ENCODE peak calls at places on chromosomes 7 and 10, in eight cellular contexts. V is fibroblast of lung; T is AG04450; G is Panc1; F is neural progenitor cell; B is aorta; Z is naive thymus-derived CD4-positive, alpha-beta T cell; E is lower lobe of right lung. H is an unnamed sample.

GRCh38 chr10:114100848-114101741 is 57.4 kb downstream of the ADRB1 start:
- DNase-seq in V (peak; percentile 26), T (no peak), G (no peak), F (peak; percentile 59), B (peak; percentile 79), Z (no peak), E (no peak), H (peak; percentile 70)

GRCh38 chr7:3978839-3979238 is 677.8 kb downstream of the SDK1 start:
- DNase-seq in V (no peak), T (no peak), G (no peak), F (no peak), B (no peak), Z (no peak), E (no peak), H (no peak)

GRCh38 chr7:82435769-82436168 is 7.8 kb downstream of the CACNA2D1 start:
- DNase-seq in V (no peak), T (no peak), G (no peak), F (no peak), B (no peak), Z (no peak), E (no peak), H (no peak)

GRCh38 chr10:27446091-27446918 is 57.8 kb upstream of the RAB18 start:
- DNase-seq in V (peak; percentile 66), T (peak; percentile 10), G (no peak), F (peak; percentile 34), B (no peak), Z (peak; percentile 56), E (no peak), H (no peak)

GRCh38 chr10:110881247-110881646 is 9.5 kb downstream of the PDCD4 start:
- DNase-seq in V (no peak), T (no peak), G (no peak), F (no peak), B (no peak), Z (no peak), E (no peak), H (no peak)

GRCh38 chr10:23172846-23173548 is 19.1 kb upstream of the PTF1A start:
- DNase-seq in V (no peak), T (no peak), G (no peak), F (peak; percentile 87), B (no peak), Z (no peak), E (no peak), H (peak; percentile 86)

GRCh38 chr7:30312186-30312585 is 27.8 kb downstream of the ZNRF2 start:
- DNase-seq in V (no peak), T (no peak), G (no peak), F (peak; percentile 49), B (no peak), Z (no peak), E (no peak), H (no peak)

GRCh38 chr10:87973635-87974034 is 110.2 kb downstream of the PTEN start:
- DNase-seq in V (peak; percentile 20), T (no peak), G (no peak), F (no peak), B (no peak), Z (no peak), E (no peak), H (no peak)

GRCh38 chr10:61588770-61589211 is 73.9 kb upstream of the CABCOCO1 start:
- DNase-seq in V (peak; percentile 36), T (no peak), G (no peak), F (no peak), B (no peak), Z (no peak), E (no peak), H (no peak)

GRCh38 chr7:55778631-55779030 is 83.9 kb downstream of the SEPTIN14 start:
- DNase-seq in V (no peak), T (no peak), G (no peak), F (no peak), B (no peak), Z (no peak), E (no peak), H (no peak)

GRCh38 chr7:86846494-86847190 is 202.9 kb downstream of the GRM3 start:
- DNase-seq in V (no peak), T (no peak), G (no peak), F (no peak), B (no peak), Z (no peak), E (no peak), H (no peak)

GRCh38 chr10:62844280-62845011 is 28.3 kb upstream of the EGR2 start:
- DNase-seq in V (no peak), T (no peak), G (no peak), F (no peak), B (no peak), Z (no peak), E (no peak), H (no peak)

DNA sequence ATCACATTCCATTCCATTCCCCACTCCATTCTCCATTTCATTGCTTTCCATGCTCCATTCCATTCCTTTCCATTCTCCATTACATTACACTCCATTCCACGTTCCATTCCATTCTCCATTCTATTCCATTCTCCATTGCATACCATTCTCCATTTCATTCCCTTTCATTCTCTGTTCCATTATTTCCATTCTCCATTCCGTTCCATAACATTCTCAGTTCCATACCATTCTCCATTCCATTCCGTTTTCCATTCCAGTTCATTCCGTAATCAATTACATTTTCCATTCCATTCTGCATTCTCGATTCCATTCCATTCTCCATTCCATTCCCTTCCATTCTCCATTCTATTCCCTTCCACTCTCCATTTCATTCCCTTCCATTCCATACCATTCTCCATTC is 86.4 kb downstream of the NSUN6 start:
- DNase-seq in V (no peak), T (no peak), G (no peak), F (no peak), B (no peak), Z (no peak), E (no peak), H (no peak)
- H3K9me3 ChIP-seq in V (no peaks in the 10 kb centered on the region), T (peaks cover 25% of the 10 kb centered on the region), G (no peaks in the 10 kb centered on the region), F (peaks cover 3% of the 10 kb centered on the region), B (no peaks in the 10 kb centered on the region), Z (peaks cover 4% of the 10 kb centered on the region), E (peaks cover 5% of the 10 kb centered on the region), H (peaks cover 87% of the 10 kb centered on the region)

DNA sequence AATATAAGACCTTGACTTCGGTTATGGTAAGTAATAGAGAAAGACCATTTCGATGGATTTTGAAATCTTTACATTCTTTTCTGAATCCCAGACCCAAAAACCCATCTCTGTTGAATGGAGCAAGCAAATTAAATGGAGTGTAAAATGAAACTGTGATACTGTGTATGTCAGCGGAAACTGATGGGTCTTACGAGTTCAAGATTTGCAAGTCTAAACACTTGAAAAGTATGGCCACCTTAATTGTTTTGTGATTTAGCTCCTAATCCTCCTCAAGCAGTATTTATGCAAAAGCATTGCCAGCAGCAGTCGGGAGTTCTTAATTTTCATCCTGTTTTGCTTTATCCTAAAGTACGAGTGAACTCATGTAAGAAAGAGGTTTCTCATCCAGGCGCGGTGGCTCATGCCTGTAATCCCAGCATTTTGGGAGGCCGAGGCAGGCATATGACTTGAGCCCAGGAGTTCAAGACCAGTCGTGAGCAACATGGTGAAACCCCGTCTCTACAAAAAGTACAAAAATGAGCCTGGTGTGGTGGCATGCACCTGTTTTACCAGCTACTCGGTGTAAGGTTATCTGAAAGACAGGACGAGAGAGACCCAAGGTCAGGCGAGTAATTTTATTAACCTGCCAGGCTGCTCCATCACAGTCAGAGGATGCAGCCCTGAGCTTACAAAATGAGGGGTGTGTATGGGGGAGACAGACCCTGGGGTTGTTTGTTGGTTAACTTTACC is 5.8 kb upstream of the DHTKD1 start:
- DNase-seq in V (no peak), T (no peak), G (no peak), F (no peak), B (no peak), Z (no peak), E (no peak), H (no peak)
- H3K4me3 ChIP-seq in V (no peak overlapping the region), T (no peak overlapping the region), G (no peak overlapping the region), F (no peak overlapping the region), B (no peak overlapping the region), Z (no peak overlapping the region), E (no peak overlapping the region), H (peak overlapping the region; percentile 23)

GRCh38 chr7:153390955-153391354 is 631.4 kb downstream of the ACTR3B start:
- DNase-seq in V (no peak), T (no peak), G (no peak), F (no peak), B (no peak), Z (no peak), E (no peak), H (no peak)
- H3K9me3 ChIP-seq in V (no peaks in the 10 kb centered on the region), T (peaks cover 20% of the 10 kb centered on the region), G (peaks cover 11% of the 10 kb centered on the region), F (peaks cover 28% of the 10 kb centered on the region), B (peaks cover 7% of the 10 kb centered on the region), Z (no peaks in the 10 kb centered on the region), E (no peaks in the 10 kb centered on the region), H (peaks cover 96% of the 10 kb centered on the region)

GRCh38 chr7:140645166-140645565 is 4.6 kb upstream of the DENND2A start:
- DNase-seq in V (no peak), T (no peak), G (no peak), F (peak; percentile 31), B (peak; percentile 60), Z (no peak), E (no peak), H (peak; percentile 91)

GRCh38 chr7:140640060-140640611 is 477 bp downstream of the DENND2A start:
- DNase-seq in V (peak; percentile 44), T (no peak), G (no peak), F (peak; percentile 76), B (peak; percentile 82), Z (no peak), E (peak; percentile 55), H (peak; percentile 78)

GRCh38 chr7:140640727-140641531 is at the start of gene DENND2A:
- DNase-seq in V (peak; percentile 75), T (peak; percentile 69), G (no peak), F (peak; percentile 97), B (peak; percentile 87), Z (no peak), E (peak; percentile 61), H (peak; percentile 92)

GRCh38 chr7:140641532-140642191 is 1.0 kb upstream of the DENND2A start:
- DNase-seq in V (no peak), T (no peak), G (no peak), F (peak; percentile 42), B (peak; percentile 43), Z (no peak), E (no peak), H (no peak)

DNA sequence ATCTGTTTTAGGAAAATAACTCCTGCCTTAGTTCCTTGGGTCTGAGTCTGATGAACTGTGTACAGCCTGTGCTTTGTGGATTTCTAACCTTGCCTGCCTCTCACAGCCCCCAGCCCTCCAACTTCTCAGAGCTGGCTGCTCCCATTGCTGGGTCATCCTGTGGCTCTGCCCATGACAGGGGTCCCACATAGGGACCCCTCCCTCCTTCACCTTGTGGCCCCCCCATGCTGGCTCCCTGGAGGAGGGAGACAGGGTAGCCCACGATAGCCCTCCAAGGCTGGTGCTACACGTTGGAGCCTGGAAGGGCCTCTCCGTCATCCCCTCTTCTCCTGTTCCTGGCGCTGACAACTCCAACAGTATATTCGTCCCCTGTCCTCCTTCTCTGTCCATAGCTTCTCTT is 2.8 kb upstream of the DENND2A start:
- DNase-seq in V (no peak), T (no peak), G (no peak), F (no peak), B (no peak), Z (no peak), E (no peak), H (no peak)
- H3K4me3 ChIP-seq in V (no peak overlapping the region), T (no peak overlapping the region), G (no peak overlapping the region), F (no peak overlapping the region), B (no peak overlapping the region), Z (no peak overlapping the region), E (no peak overlapping the region), H (no peak overlapping the region)

GRCh38 chr10:37015498-37015897 is 109.9 kb upstream of the ANKRD30A start:
- DNase-seq in V (no peak), T (no peak), G (no peak), F (no peak), B (no peak), Z (no peak), E (no peak), H (no peak)
- H3K9me3 ChIP-seq in V (no peaks in the 10 kb centered on the region), T (peaks cover 5% of the 10 kb centered on the region), G (no peaks in the 10 kb centered on the region), F (peaks cover 7% of the 10 kb centered on the region), B (no peaks in the 10 kb centered on the region), Z (no peaks in the 10 kb centered on the region), E (no peaks in the 10 kb centered on the region), H (peaks cover 77% of the 10 kb centered on the region)

GRCh38 chr7:322111-322671 is 32.2 kb downstream of the FOXL3 start:
- DNase-seq in V (peak; percentile 14), T (no peak), G (no peak), F (peak; percentile 81), B (peak; percentile 92), Z (peak; percentile 88), E (peak; percentile 84), H (peak; percentile 96)
- H3K4me3 ChIP-seq in V (no peak overlapping the region), T (no peak overlapping the region), G (no peak overlapping the region), F (peak overlapping the region; percentile 32), B (no peak overlapping the region), Z (no peak overlapping the region), E (peak overlapping the region; percentile 17), H (no peak overlapping the region)

H was measured in endodermal cell.